ENCODE peak calls at places on chromosomes 4 and X, in five cellular contexts. X is activated T-helper 1 cell treated with anti-CD3 and anti-CD28 coated beads, Interleukin-2, amount 50 U/mL, for 16 hours; R is activated T-cell treated with anti-CD3 and anti-CD28 coated beads for 1 hour; I is NCI-H460; Y is GM13977. G is an unnamed sample.

GRCh38 chr4:84583871-84584373 is 995 bp downstream of the CDS1 start:
- DNase-seq in X (no peak), R (no peak), I (no peak), Y (peak), G (no peak)

GRCh38 chr4:175934492-175934891 is 122.4 kb upstream of the GPM6A start:
- DNase-seq in X (no peak), R (no peak), I (no peak), Y (no peak), G (no peak)

GRCh38 chr4:174578366-174578765 is 56.1 kb upstream of the HPGD start:
- DNase-seq in X (no peak), R (no peak), I (no peak), Y (no peak), G (no peak)

GRCh38 chr4:80007745-80008149 is 65.3 kb downstream of the ANTXR2 start:
- DNase-seq in X (no peak), R (no peak), I (no peak), Y (no peak), G (no peak)

GRCh38 chr4:152259866-152260265 is 276.0 kb downstream of the FBXW7 start:
- DNase-seq in X (no peak), R (no peak), I (no peak), Y (no peak), G (no peak)

GRCh38 chrX:123736333-123736921 is 3.6 kb upstream of the THOC2 start:
- DNase-seq in X (no peak), R (no peak), I (no peak), Y (no peak), G (no peak)

GRCh38 chr4:88033309-88033708 is 25.9 kb downstream of the PKD2 start:
- DNase-seq in X (no peak), R (no peak), I (peak), Y (peak), G (no peak)

GRCh38 chr4:138222041-138222440 is 20.1 kb downstream of the SLC7A11 start:
- DNase-seq in X (no peak), R (no peak), I (peak), Y (no peak), G (no peak)

GRCh38 chr4:105657117-105657765 is 51.2 kb downstream of the INTS12 start:
- DNase-seq in X (no peak), R (no peak), I (no peak), Y (no peak), G (no peak)

GRCh38 chr4:5710065-5710961 is 688 bp upstream of the EVC start:
- DNase-seq in X (no peak), R (no peak), I (no peak), Y (peak), G (no peak)

GRCh38 chrX:40922307-40922706 is 162.9 kb upstream of the USP9X start:
- DNase-seq in X (no peak), R (no peak), I (peak), Y (no peak), G (no peak)

GRCh38 chr4:53785996-53786395 is 194.7 kb upstream of the LNX1 start:
- DNase-seq in X (no peak), R (no peak), I (no peak), Y (no peak), G (no peak)

GRCh38 chr4:106132045-106132444 is 184.0 kb downstream of the TBCK start:
- DNase-seq in X (no peak), R (no peak), I (no peak), Y (no peak), G (no peak)

GRCh38 chrX:120468071-120468470 is 1.0 kb downstream of the LAMP2 start:
- DNase-seq in X (no peak), R (no peak), I (no peak), Y (peak), G (no peak)

GRCh38 chr4:158193171-158193749 is 17.0 kb upstream of the TMEM144 start:
- DNase-seq in X (no peak), R (no peak), I (peak), Y (peak), G (no peak)

G was measured in stimulated activated CD8-positive, alpha-beta memory T cell treated with anti-CD3 and anti-CD28 coated beads, Interleukin-7, amount 100 ng/mL, for 1 hour.